ENCODE peak calls at places on chromosomes 3 and 15, in six cellular contexts. B is hepatocyte, C is endothelial cell of umbilical vein, Y is OCI-LY7, L is fibroblast of lung, S is pancreas. T is an unnamed sample.

GRCh38 chr3:105518806-105519418 is 152.2 kb downstream of the ALCAM start:
- DNase-seq in B (peak; percentile 70), C (peak; percentile 78), Y (peak; percentile 71), L (peak; percentile 78), S (no peak), T (no peak)

GRCh38 chr3:28240440-28240839 is 979 bp upstream of the CMC1 start:
- DNase-seq in B (no peak), C (peak; percentile 1), Y (no peak), L (no peak), S (no peak), T (no peak)

GRCh38 chr3:147395975-147396708 is 10.2 kb downstream of the ZIC4 start:
- DNase-seq in B (no peak), C (no peak), Y (no peak), L (no peak), S (no peak), T (no peak)

GRCh38 chr15:66774001-66774814 is 72.2 kb downstream of the SMAD6 start:
- DNase-seq in B (peak; percentile 89), C (peak; percentile 80), Y (peak; percentile 71), L (peak; percentile 71), S (peak; percentile 84), T (peak; percentile 93)

GRCh38 chr3:189727191-189727590 is 96.0 kb downstream of the TP63 start:
- DNase-seq in B (no peak), C (no peak), Y (no peak), L (no peak), S (no peak), T (no peak)

GRCh38 chr15:31327674-31328424 is 1.2 kb downstream of the KLF13 start:
- DNase-seq in B (peak; percentile 89), C (peak; percentile 18), Y (peak; percentile 73), L (peak; percentile 45), S (peak; percentile 73), T (peak; percentile 93)

GRCh38 chr15:71219646-71220045 is 104.4 kb downstream of the THSD4 start:
- DNase-seq in B (no peak), C (no peak), Y (no peak), L (peak; percentile 93), S (no peak), T (no peak)

GRCh38 chr3:127754411-127755304 is 67.7 kb downstream of the MGLL start:
- DNase-seq in B (no peak), C (no peak), Y (no peak), L (no peak), S (no peak), T (no peak)

GRCh38 chr3:136146981-136147729 is 49.0 kb downstream of the MSL2 start:
- DNase-seq in B (no peak), C (no peak), Y (no peak), L (no peak), S (no peak), T (no peak)

GRCh38 chr3:133384331-133385027 is 15.4 kb upstream of the BFSP2 start:
- DNase-seq in B (peak; percentile 89), C (peak; percentile 71), Y (peak; percentile 50), L (peak; percentile 70), S (peak; percentile 52), T (peak; percentile 82)

GRCh38 chr3:31952205-31952604 is 28.9 kb downstream of the OSBPL10 start:
- DNase-seq in B (no peak), C (no peak), Y (peak; percentile 99), L (no peak), S (no peak), T (no peak)

GRCh38 chr3:57112206-57112605 is 51.7 kb downstream of the SPATA12 start:
- DNase-seq in B (no peak), C (no peak), Y (peak; percentile 28), L (no peak), S (no peak), T (no peak)

DNA sequence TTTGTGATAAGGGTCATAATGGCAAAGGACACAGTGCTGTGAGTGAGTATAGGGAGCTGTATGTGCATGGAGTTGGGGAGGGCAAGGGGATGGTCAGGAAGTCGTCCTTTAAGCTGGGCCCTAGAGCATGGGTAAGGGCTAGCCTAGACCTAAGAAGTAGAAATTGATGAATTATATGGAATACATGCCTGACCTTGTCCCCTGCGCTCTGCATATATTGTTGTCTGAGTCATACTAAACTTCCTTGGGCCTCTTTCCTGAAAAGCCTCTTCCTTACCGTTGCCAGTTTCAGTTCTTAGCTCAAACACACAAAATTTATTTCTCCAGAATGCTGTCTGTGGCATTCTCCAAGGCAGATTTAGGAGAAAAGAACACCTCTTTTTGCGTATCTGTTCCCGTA is 4.6 kb downstream of the SNRK start:
- DNase-seq in B (no peak), C (peak; percentile 55), Y (no peak), L (peak; percentile 44), S (no peak), T (no peak)
- H3K4me3 ChIP-seq in B (no peak overlapping the region), C (peak overlapping the region; percentile 9), Y (no peak overlapping the region), L (no peak overlapping the region), S (peak overlapping the region; percentile 1), T (peak overlapping the region; percentile 70)

GRCh38 chr3:18806633-18807032 is 341.7 kb upstream of the KCNH8 start:
- DNase-seq in B (no peak), C (no peak), Y (no peak), L (no peak), S (no peak), T (no peak)

GRCh38 chr3:18810306-18810661 is 338.0 kb upstream of the KCNH8 start:
- DNase-seq in B (no peak), C (no peak), Y (no peak), L (no peak), S (no peak), T (no peak)

GRCh38 chr3:18809640-18810305 is 338.5 kb upstream of the KCNH8 start:
- DNase-seq in B (no peak), C (no peak), Y (no peak), L (no peak), S (no peak), T (no peak)

GRCh38 chr3:18808423-18808822 is 339.9 kb upstream of the KCNH8 start:
- DNase-seq in B (no peak), C (no peak), Y (no peak), L (no peak), S (no peak), T (no peak)

GRCh38 chr3:18807593-18807992 is 340.7 kb upstream of the KCNH8 start:
- DNase-seq in B (no peak), C (no peak), Y (no peak), L (no peak), S (no peak), T (no peak)
- H3K4me1 ChIP-seq in B (no peaks in the 10 kb centered on the region), C (no peaks in the 10 kb centered on the region), Y (no peaks in the 10 kb centered on the region), L (no peaks in the 10 kb centered on the region), S (no peaks in the 10 kb centered on the region), T (no peaks in the 10 kb centered on the region)

GRCh38 chr3:52248816-52249547 is 3.4 kb downstream of the PPM1M start:
- DNase-seq in B (peak; percentile 29), C (peak; percentile 38), Y (no peak), L (peak; percentile 15), S (peak; percentile 33), T (peak; percentile 68)
- H3K27ac ChIP-seq in B (no peak overlapping the region), C (no peak overlapping the region), Y (no peak overlapping the region), L (no peak overlapping the region), S (no peak overlapping the region), T (no peak overlapping the region)

GRCh38 chr3:188041193-188041592 is 112.8 kb upstream of the LPP start:
- DNase-seq in B (no peak), C (no peak), Y (no peak), L (no peak), S (no peak), T (no peak)

GRCh38 chr3:188037965-188038581 is 115.9 kb upstream of the LPP start:
- DNase-seq in B (peak; percentile 56), C (no peak), Y (no peak), L (no peak), S (no peak), T (no peak)

GRCh38 chr3:188036375-188036985 is 117.5 kb upstream of the LPP start:
- DNase-seq in B (peak; percentile 58), C (no peak), Y (peak; percentile 43), L (no peak), S (peak; percentile 76), T (no peak)

GRCh38 chr3:188034989-188035388 is 119.0 kb upstream of the LPP start:
- DNase-seq in B (no peak), C (no peak), Y (no peak), L (no peak), S (no peak), T (no peak)

GRCh38 chr3:188037116-188037718 is 116.7 kb upstream of the LPP start:
- DNase-seq in B (peak; percentile 80), C (peak; percentile 43), Y (no peak), L (peak; percentile 51), S (peak; percentile 50), T (no peak)
- H3K4me3 ChIP-seq in B (no peak overlapping the region), C (no peak overlapping the region), Y (no peak overlapping the region), L (no peak overlapping the region), S (no peak overlapping the region), T (no peak overlapping the region)

DNA sequence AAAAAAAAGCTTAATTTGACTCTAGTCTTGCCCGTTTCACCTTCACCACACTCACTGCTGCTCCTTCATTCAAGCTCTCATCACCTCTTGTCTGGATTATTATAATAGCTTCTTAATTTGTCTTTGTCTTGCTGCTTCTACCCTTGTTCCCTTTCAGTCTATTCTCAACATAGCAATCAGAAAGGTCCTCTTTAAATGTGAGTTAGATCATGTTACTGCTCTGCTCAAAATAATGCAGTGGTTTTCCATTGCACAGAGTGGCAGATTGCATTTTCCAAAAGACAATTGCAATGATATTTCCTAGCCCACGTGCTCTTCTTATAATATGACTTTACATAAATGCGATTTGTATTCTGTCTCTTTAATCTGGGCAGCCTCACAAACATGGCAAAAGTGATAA is 174.6 kb downstream of the ALDH1A2 start:
- DNase-seq in B (no peak), C (no peak), Y (no peak), L (no peak), S (no peak), T (no peak)
- H3K4me1 ChIP-seq in B (no peaks in the 10 kb centered on the region), C (no peaks in the 10 kb centered on the region), Y (no peaks in the 10 kb centered on the region), L (no peaks in the 10 kb centered on the region), S (no peaks in the 10 kb centered on the region), T (no peaks in the 10 kb centered on the region)

GRCh38 chr3:54989023-54989380 is 61.1 kb upstream of the LRTM1 start:
- DNase-seq in B (no peak), C (no peak), Y (no peak), L (no peak), S (no peak), T (no peak)
- H3K27ac ChIP-seq in B (peak overlapping the region; percentile 60), C (no peak overlapping the region), Y (no peak overlapping the region), L (no peak overlapping the region), S (no peak overlapping the region), T (no peak overlapping the region)

DNA sequence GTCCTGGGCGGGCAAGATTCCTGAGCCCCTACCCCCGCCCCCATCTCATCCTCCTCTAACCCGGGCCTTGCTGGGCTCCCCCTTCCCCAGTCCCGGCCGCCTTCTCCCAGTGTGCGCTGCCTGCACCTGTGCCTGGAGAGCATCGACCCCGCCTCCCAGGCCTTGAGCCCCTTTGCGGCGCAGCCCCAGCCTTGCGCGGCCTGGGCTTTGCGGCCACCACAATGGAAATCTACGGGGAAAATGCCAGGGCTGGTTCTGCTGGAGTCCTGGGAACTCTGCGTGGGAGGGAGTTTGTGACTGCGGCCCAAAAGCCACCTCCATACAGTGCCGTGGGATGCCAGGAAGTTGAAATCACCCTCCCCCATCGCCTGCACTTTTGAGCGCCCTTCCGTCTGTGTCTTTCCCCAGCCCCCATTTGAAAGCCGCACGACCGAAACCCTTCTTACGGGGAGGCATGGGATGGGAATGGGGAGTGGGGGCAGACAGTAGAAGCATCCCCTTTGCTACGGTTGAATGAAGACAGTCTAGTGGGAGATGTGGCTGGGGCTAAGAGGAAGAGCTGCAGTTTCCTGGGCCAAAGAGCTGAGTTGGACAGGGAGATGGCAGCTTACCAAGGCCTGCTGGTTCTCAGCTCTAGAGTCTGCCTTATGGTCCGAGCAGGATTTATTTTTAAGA is 1.0 kb upstream of the SOX2 start:
- DNase-seq in B (no peak), C (no peak), Y (no peak), L (no peak), S (no peak), T (no peak)
- H3K4me3 ChIP-seq in B (no peak overlapping the region), C (no peak overlapping the region), Y (peak overlapping the region; percentile 91), L (no peak overlapping the region), S (no peak overlapping the region), T (no peak overlapping the region)